ENCODE peak calls at places on chromosomes 6 and 20, in seven cellular contexts. W is OCI-LY7, B is GM23338, N is HCT116, K is GM23248, U is PC-3, C is SK-N-SH. I is an unnamed sample.

GRCh38 chr20:53517146-53517545 is 76.5 kb downstream of the ZNF217 start:
- DNase-seq in W (no peak), B (no peak), N (no peak), K (no peak), U (peak), C (no peak), I (peak)

GRCh38 chr6:45930419-45931059 is 85.1 kb downstream of the CLIC5 start:
- DNase-seq in W (peak), B (peak), N (peak), K (peak), U (peak), C (peak), I (peak)

GRCh38 chr6:134047673-134048072 is 4.8 kb downstream of the SLC2A12 start:
- DNase-seq in W (no peak), B (no peak), N (no peak), K (no peak), U (no peak), C (no peak), I (no peak)

GRCh38 chr6:33597551-33598322 is 17.7 kb upstream of the BAK1 start:
- DNase-seq in W (no peak), B (no peak), N (no peak), K (no peak), U (no peak), C (no peak), I (no peak)

GRCh38 chr6:143007626-143008025 is 53.1 kb upstream of the AIG1 start:
- DNase-seq in W (no peak), B (no peak), N (no peak), K (peak), U (no peak), C (peak), I (no peak)

GRCh38 chr6:79864421-79864820 is 82.9 kb downstream of the ELOVL4 start:
- DNase-seq in W (no peak), B (no peak), N (no peak), K (no peak), U (no peak), C (no peak), I (no peak)

GRCh38 chr6:108686896-108687295 is 126.2 kb downstream of the FOXO3 start:
- DNase-seq in W (no peak), B (no peak), N (no peak), K (no peak), U (no peak), C (no peak), I (no peak)

GRCh38 chr6:67812125-67812524 is 823.0 kb upstream of the ADGRB3 start:
- DNase-seq in W (no peak), B (no peak), N (no peak), K (no peak), U (no peak), C (no peak), I (no peak)

GRCh38 chr6:31158140-31158862 is at the start of gene TCF19:
- DNase-seq in W (peak), B (peak), N (peak), K (peak), U (peak), C (peak), I (peak)

GRCh38 chr6:7993952-7994351 is 70.2 kb downstream of the BLOC1S5 start:
- DNase-seq in W (peak), B (peak), N (no peak), K (no peak), U (peak), C (no peak), I (no peak)

GRCh38 chr20:60254901-60255411 is 296.7 kb downstream of the CDH26 start:
- DNase-seq in W (no peak), B (no peak), N (no peak), K (peak), U (peak), C (peak), I (no peak)

GRCh38 chr20:3865887-3866407 is 19.3 kb downstream of the MAVS start:
- DNase-seq in W (no peak), B (no peak), N (no peak), K (no peak), U (no peak), C (no peak), I (no peak)

GRCh38 chr6:2434116-2434515 is 188.7 kb upstream of the GMDS start:
- DNase-seq in W (no peak), B (no peak), N (peak), K (no peak), U (peak), C (no peak), I (no peak)

GRCh38 chr20:34058831-34059230 is 53.2 kb downstream of the EIF2S2 start:
- DNase-seq in W (peak), B (no peak), N (no peak), K (peak), U (no peak), C (no peak), I (no peak)

GRCh38 chr6:15400572-15401004 is 154.7 kb downstream of the JARID2 start:
- DNase-seq in W (no peak), B (peak), N (no peak), K (peak), U (peak), C (peak), I (peak)

GRCh38 chr6:118252474-118252873 is 295.6 kb upstream of the PLN start:
- DNase-seq in W (peak), B (no peak), N (no peak), K (no peak), U (no peak), C (no peak), I (no peak)

GRCh38 chr20:59148713-59149493 is 14.7 kb upstream of the ZNF831 start:
- DNase-seq in W (no peak), B (no peak), N (no peak), K (no peak), U (no peak), C (no peak), I (no peak)

GRCh38 chr20:48710341-48711043 is 117.3 kb downstream of the PREX1 start:
- DNase-seq in W (no peak), B (no peak), N (no peak), K (no peak), U (no peak), C (no peak), I (no peak)

GRCh38 chr6:126797981-126798380 is 320.5 kb upstream of the RSPO3 start:
- DNase-seq in W (no peak), B (no peak), N (no peak), K (peak), U (no peak), C (no peak), I (no peak)

GRCh38 chr6:89120371-89120770 is 2.5 kb upstream of the SRSF12 start:
- DNase-seq in W (no peak), B (no peak), N (no peak), K (peak), U (peak), C (no peak), I (peak)

GRCh38 chr6:20142866-20143265 is 69.4 kb downstream of the MBOAT1 start:
- DNase-seq in W (no peak), B (no peak), N (no peak), K (no peak), U (no peak), C (no peak), I (no peak)

GRCh38 chr6:20242397-20242796 is 30.1 kb upstream of the MBOAT1 start:
- DNase-seq in W (no peak), B (no peak), N (no peak), K (no peak), U (no peak), C (no peak), I (no peak)

GRCh38 chr20:34190679-34191090 is 50.5 kb upstream of the ASIP start:
- DNase-seq in W (peak), B (peak), N (peak), K (peak), U (peak), C (peak), I (peak)

GRCh38 chr20:4090756-4091331 is 75.5 kb upstream of the RNF24 start:
- DNase-seq in W (no peak), B (no peak), N (no peak), K (peak), U (no peak), C (no peak), I (peak)

GRCh38 chr20:48682529-48683385 is 145.0 kb downstream of the PREX1 start:
- DNase-seq in W (no peak), B (peak), N (no peak), K (peak), U (no peak), C (peak), I (peak)

GRCh38 chr6:133707456-133707855 is 181.5 kb upstream of the TCF21 start:
- DNase-seq in W (no peak), B (peak), N (no peak), K (peak), U (no peak), C (no peak), I (no peak)

GRCh38 chr20:24478584-24478983 is 9.2 kb downstream of the SYNDIG1 start:
- DNase-seq in W (no peak), B (peak), N (no peak), K (no peak), U (no peak), C (no peak), I (no peak)

GRCh38 chr20:10133532-10133931 is 85.1 kb upstream of the SNAP25 start:
- DNase-seq in W (no peak), B (no peak), N (no peak), K (no peak), U (no peak), C (no peak), I (no peak)

GRCh38 chr6:40308533-40309306 is 278.4 kb downstream of the LRFN2 start:
- DNase-seq in W (peak), B (peak), N (peak), K (peak), U (peak), C (peak), I (peak)

DNA sequence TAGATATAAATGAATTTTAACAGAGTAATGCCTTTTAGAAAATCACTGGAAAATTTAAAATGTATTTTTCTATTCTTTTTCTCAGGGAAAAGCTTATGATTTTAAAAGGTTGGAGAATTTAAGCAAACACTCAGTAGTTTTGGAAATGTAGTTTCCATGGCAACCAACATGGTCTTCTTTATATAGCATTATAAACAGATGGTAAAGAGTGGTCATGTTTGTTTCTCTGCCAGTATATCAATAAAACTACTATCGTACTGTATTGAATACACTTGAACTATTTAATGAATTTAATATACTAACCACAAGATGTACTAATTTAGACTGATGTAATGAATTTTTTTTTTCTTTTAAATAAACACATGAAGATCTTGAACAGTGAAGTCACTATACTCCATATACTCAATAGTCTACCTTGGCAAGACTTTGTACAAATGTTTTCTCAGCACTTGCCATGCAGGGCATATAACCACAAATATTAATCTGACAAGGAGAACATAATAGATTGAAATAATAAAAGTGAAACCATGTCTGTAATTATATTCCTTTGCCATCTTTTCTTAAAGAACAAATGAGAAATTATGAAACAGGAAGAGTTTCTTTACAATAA is 105.5 kb downstream of the PDSS2 start:
- DNase-seq in W (no peak), B (no peak), N (no peak), K (no peak), U (no peak), C (no peak), I (no peak)
- TF ChIP-seq EZH2phosphoT487 in W (no peak), B (no peak), N (no peak), K (no peak), U (no peak), C (no peak), I (no peak)

GRCh38 chr20:31705598-31706597 is 16.8 kb downstream of the BCL2L1 start:
- DNase-seq in W (peak), B (no peak), N (no peak), K (no peak), U (peak), C (no peak), I (peak)

GRCh38 chr20:31707258-31707615 is 15.4 kb downstream of the BCL2L1 start:
- DNase-seq in W (no peak), B (no peak), N (no peak), K (no peak), U (no peak), C (no peak), I (no peak)

GRCh38 chr20:31704225-31705119 is 18.2 kb downstream of the BCL2L1 start:
- DNase-seq in W (no peak), B (peak), N (peak), K (peak), U (peak), C (no peak), I (peak)

GRCh38 chr20:31706607-31707257 is 15.9 kb downstream of the BCL2L1 start:
- DNase-seq in W (no peak), B (no peak), N (no peak), K (no peak), U (peak), C (no peak), I (peak)

DNA sequence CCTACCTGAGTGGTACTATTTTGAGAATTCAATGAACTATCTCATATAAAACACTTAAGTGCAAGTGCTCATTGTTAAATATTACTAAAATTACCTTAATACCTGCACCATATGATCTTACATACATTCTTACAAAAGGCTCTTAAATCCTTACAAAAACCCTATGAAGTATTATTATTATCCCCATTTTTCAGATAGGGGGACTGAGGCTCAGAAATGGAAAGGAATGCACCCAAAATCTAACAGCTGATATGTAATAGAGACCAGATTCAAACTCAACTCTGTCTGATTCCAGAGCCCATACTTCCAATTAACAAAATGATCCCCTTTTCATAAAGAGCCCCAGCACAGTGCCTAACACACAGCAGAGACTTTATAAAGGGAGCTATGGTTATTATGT is 17.5 kb downstream of the BCL2L1 start:
- DNase-seq in W (no peak), B (no peak), N (no peak), K (no peak), U (no peak), C (no peak), I (no peak)
- H3K4me2 ChIP-seq in W (peak), B (no peak), N (peak), K (no peak), U (peak), C (peak), I (peak)

DNA sequence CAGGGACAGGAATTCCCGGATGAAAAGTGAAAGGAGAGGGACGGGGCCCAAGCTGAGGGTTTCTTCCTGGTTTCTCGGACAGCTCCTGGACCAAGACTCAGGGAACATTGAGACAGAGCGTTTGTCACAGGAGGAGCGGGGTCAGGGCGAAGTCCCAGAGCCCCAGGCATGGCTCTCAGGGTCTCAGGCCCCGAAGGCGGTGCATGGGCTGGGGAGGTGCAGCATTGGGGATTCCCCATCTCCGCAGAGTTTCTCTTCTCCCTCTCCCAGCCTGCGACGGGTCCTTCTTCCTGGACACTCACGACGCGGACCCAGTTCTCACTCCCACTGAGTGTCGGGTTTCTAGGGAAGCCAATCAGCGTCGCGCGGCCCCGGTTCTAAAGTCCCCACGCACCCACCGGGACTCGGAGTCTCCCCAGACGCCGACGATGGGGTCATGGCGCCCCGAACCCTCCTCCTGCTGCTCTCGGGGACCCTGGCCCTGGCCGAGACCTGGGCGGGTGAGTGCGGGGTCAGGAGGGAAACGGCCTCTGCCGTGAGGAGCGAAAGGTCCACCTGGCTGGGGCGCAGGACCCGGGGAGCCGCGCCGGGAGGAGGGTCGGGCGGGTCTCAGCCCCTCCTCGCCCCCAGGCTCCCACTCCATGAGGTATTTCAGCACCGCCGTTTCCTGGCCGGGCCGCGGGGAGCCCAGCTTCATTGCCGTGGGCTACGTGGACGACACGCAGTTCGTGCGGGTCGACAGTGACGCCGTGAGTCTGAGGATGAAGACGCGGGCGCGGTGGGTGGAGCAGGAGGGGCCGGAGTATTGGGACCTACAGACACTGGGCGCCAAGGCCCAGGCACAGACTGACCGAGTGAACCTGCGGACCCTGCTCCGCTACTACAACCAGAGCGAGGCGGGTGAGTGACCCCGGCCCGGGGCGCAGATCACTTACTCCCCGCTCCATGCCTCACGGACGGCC is 54.6 kb upstream of the POLR1H start:
- DNase-seq in W (no peak), B (peak), N (no peak), K (peak), U (no peak), C (peak), I (peak)
- H2AFZ ChIP-seq in W (no peak), B (peak), N (no peak), K (peak), U (no peak), C (no peak), I (peak)

GRCh38 chr20:2801459-2801728 is 967 bp upstream of the CPXM1 start:
- DNase-seq in W (no peak), B (no peak), N (no peak), K (no peak), U (no peak), C (no peak), I (no peak)
- TF ChIP-seq EZH2phosphoT487 in W (no peak), B (no peak), N (no peak), K (no peak), U (no peak), C (no peak), I (no peak)

DNA sequence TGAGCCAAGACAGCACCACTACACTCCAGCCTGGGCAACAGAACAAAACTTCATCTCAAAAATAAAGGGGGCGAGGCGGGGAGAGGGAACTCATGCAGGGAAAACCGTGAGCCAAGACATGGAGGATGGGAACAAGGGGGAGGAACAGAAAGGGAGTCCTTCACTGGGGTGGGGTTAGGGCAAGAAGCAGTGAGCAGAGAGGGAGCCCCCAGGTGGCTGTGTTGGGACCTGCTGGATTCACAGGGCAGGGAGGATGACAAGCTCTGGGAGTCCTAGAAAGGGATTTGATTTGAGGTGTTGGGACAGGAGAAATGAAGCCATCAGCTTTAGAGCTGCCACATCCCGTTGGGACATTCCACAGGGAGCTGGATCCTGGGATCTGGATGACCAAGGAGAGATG is 90.6 kb upstream of the TOP1 start:
- DNase-seq in W (peak), B (peak), N (no peak), K (no peak), U (no peak), C (no peak), I (no peak)
- H3K4me2 ChIP-seq in W (no peak), B (no peak), N (no peak), K (no peak), U (no peak), C (no peak), I (no peak)